ENCODE peak calls at places on chromosome X, in nine cellular contexts. One of them, this sample, is unnamed.
A peak's percentile ranks its signal among the peaks of the same experiment; 100 is the strongest.

GRCh38 chrX:45164021-45164621 is 36.6 kb downstream of the DIPK2B start:
- DNase-seq in AG04450: no peak
- DNase-seq in tibial artery: no peak
- DNase-seq in colonic mucosa: no peak
- DNase-seq in tibial nerve: no peak
- DNase-seq in K562: no peak
- DNase-seq in ovary: no peak
- DNase-seq in CD4-positive, alpha-beta memory T cell: no peak
- DNase-seq in neuronal stem cell: no peak
- DNase-seq in this sample: no peak

GRCh38 chrX:136755411-136755810 is 25.3 kb downstream of the ARHGEF6 start:
- DNase-seq in CD4-positive, alpha-beta memory T cell: no peak
- DNase-seq in AG04450: no peak
- DNase-seq in colonic mucosa: no peak
- DNase-seq in ovary: no peak
- DNase-seq in neuronal stem cell: no peak
- DNase-seq in K562: no peak
- DNase-seq in tibial nerve: no peak
- DNase-seq in tibial artery: no peak
- DNase-seq in this sample: no peak

GRCh38 chrX:96430756-96431455 is 253.7 kb upstream of the DIAPH2 start:
- DNase-seq in AG04450: no peak
- DNase-seq in tibial nerve: no peak
- DNase-seq in CD4-positive, alpha-beta memory T cell: no peak
- DNase-seq in ovary: no peak
- DNase-seq in tibial artery: no peak
- DNase-seq in neuronal stem cell: no peak
- DNase-seq in colonic mucosa: no peak
- DNase-seq in K562: no peak
- DNase-seq in this sample: no peak

GRCh38 chrX:18252644-18253359 is 32.1 kb upstream of the BEND2 start:
- DNase-seq in ovary: no peak
- DNase-seq in neuronal stem cell: no peak
- DNase-seq in CD4-positive, alpha-beta memory T cell: no peak
- DNase-seq in tibial artery: no peak
- DNase-seq in K562: no peak
- DNase-seq in tibial nerve: no peak
- DNase-seq in AG04450: no peak
- DNase-seq in colonic mucosa: no peak
- DNase-seq in this sample: peak; percentile 1

GRCh38 chrX:8731579-8732395 is at the start of gene ANOS1:
- DNase-seq in K562: no peak
- DNase-seq in colonic mucosa: no peak
- DNase-seq in tibial artery: no peak
- DNase-seq in tibial nerve: peak; percentile 23
- DNase-seq in ovary: peak; percentile 20
- DNase-seq in AG04450: no peak
- DNase-seq in neuronal stem cell: peak; percentile 61
- DNase-seq in CD4-positive, alpha-beta memory T cell: no peak
- DNase-seq in this sample: peak; percentile 16

GRCh38 chrX:155768036-155768769 is 112.9 kb upstream of the VAMP7 start:
- DNase-seq in neuronal stem cell: no peak
- DNase-seq in CD4-positive, alpha-beta memory T cell: no peak
- DNase-seq in AG04450: no peak
- DNase-seq in ovary: no peak
- DNase-seq in tibial artery: no peak
- DNase-seq in tibial nerve: no peak
- DNase-seq in colonic mucosa: no peak
- DNase-seq in K562: no peak
- DNase-seq in this sample: peak; percentile 59

GRCh38 chrX:143873343-143873742 is 10.5 kb upstream of the UBE2NL start:
- DNase-seq in CD4-positive, alpha-beta memory T cell: no peak
- DNase-seq in tibial nerve: no peak
- DNase-seq in K562: no peak
- DNase-seq in colonic mucosa: no peak
- DNase-seq in AG04450: no peak
- DNase-seq in neuronal stem cell: no peak
- DNase-seq in tibial artery: no peak
- DNase-seq in ovary: no peak
- DNase-seq in this sample: peak; percentile 60

GRCh38 chrX:65551489-65552339 is 17.1 kb upstream of the LAS1L start:
- DNase-seq in CD4-positive, alpha-beta memory T cell: no peak
- DNase-seq in K562: no peak
- DNase-seq in neuronal stem cell: no peak
- DNase-seq in tibial artery: no peak
- DNase-seq in colonic mucosa: no peak
- DNase-seq in ovary: no peak
- DNase-seq in tibial nerve: no peak
- DNase-seq in AG04450: no peak
- DNase-seq in this sample: no peak

GRCh38 chrX:21802054-21802660 is 37.3 kb upstream of the MBTPS2 start:
- DNase-seq in K562: no peak
- DNase-seq in tibial artery: no peak
- DNase-seq in ovary: no peak
- DNase-seq in neuronal stem cell: no peak
- DNase-seq in colonic mucosa: no peak
- DNase-seq in AG04450: no peak
- DNase-seq in tibial nerve: no peak
- DNase-seq in CD4-positive, alpha-beta memory T cell: no peak
- DNase-seq in this sample: no peak

GRCh38 chrX:21806691-21807090 is 32.7 kb upstream of the MBTPS2 start:
- DNase-seq in AG04450: no peak
- DNase-seq in CD4-positive, alpha-beta memory T cell: no peak
- DNase-seq in colonic mucosa: no peak
- DNase-seq in tibial artery: no peak
- DNase-seq in tibial nerve: no peak
- DNase-seq in neuronal stem cell: no peak
- DNase-seq in K562: no peak
- DNase-seq in ovary: no peak
- DNase-seq in this sample: peak; percentile 26

GRCh38 chrX:21800344-21800770 is 39.1 kb upstream of the MBTPS2 start:
- DNase-seq in K562: no peak
- DNase-seq in AG04450: no peak
- DNase-seq in tibial nerve: no peak
- DNase-seq in tibial artery: no peak
- DNase-seq in ovary: no peak
- DNase-seq in colonic mucosa: no peak
- DNase-seq in CD4-positive, alpha-beta memory T cell: no peak
- DNase-seq in neuronal stem cell: no peak
- DNase-seq in this sample: peak; percentile 14

GRCh38 chrX:21799767-21800166 is 39.6 kb upstream of the MBTPS2 start:
- DNase-seq in AG04450: no peak
- DNase-seq in neuronal stem cell: no peak
- DNase-seq in K562: no peak
- DNase-seq in tibial artery: no peak
- DNase-seq in CD4-positive, alpha-beta memory T cell: no peak
- DNase-seq in colonic mucosa: no peak
- DNase-seq in ovary: no peak
- DNase-seq in tibial nerve: no peak
- DNase-seq in this sample: no peak

DNA sequence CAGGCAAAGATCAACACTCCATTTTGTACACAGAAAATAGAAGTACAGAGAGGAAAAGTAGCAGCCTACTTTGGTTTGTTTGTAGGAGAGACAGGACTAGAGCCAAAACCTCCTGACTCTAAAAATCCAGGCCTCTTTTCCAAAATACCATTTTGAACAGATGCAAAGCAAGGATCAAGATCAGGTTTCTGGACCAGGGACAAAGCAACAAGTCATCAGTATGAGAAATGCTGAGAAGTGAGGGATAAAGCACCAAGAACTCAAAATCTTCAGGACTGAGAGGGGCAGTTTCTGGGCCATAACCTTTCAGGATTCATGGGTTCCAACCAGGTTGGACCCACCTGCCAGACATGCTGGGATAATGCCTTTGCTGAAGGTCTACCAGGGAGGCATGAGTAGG is 36.6 kb upstream of the MBTPS2 start:
- DNase-seq in tibial artery: no peak
- DNase-seq in ovary: no peak
- DNase-seq in tibial nerve: no peak
- DNase-seq in colonic mucosa: no peak
- DNase-seq in K562: no peak
- DNase-seq in CD4-positive, alpha-beta memory T cell: no peak
- DNase-seq in neuronal stem cell: no peak
- DNase-seq in AG04450: no peak
- DNase-seq in this sample: no peak
- H3K27ac ChIP-seq in tibial artery: no peak overlapping the region
- H3K27ac ChIP-seq in ovary: no peak overlapping the region
- H3K27ac ChIP-seq in tibial nerve: no peak overlapping the region
- H3K27ac ChIP-seq in colonic mucosa: no peak overlapping the region
- H3K27ac ChIP-seq in K562: no peak overlapping the region
- H3K27ac ChIP-seq in CD4-positive, alpha-beta memory T cell: no peak overlapping the region
- H3K27ac ChIP-seq in neuronal stem cell: no peak overlapping the region
- H3K27ac ChIP-seq in AG04450: no peak overlapping the region
- H3K27ac ChIP-seq in this sample: no peak overlapping the region

DNA sequence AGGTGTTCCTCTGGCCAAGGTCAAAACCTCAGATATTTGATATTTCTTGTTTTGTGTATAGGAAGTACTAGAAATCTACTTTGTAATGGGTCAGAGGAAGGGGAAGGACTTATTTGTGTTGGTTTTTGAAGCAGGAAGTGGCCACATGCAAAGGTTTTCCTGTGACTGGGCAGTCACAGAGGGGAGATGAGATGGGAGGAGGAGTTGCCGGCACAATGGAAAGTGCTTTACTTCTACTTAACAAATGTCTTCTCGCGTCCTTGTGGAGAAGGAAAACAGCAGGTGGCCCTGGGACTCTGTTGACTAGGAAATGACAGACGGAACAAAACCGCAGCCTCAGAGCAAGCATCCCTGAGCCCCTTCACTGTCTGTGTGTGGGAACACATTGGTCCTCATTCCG is 46.6 kb downstream of the SHROOM2 start:
- DNase-seq in AG04450: no peak
- DNase-seq in tibial nerve: no peak
- DNase-seq in neuronal stem cell: no peak
- DNase-seq in CD4-positive, alpha-beta memory T cell: no peak
- DNase-seq in tibial artery: no peak
- DNase-seq in colonic mucosa: no peak
- DNase-seq in ovary: no peak
- DNase-seq in K562: no peak
- DNase-seq in this sample: no peak
- H3K27ac ChIP-seq in AG04450: no peak overlapping the region
- H3K27ac ChIP-seq in tibial nerve: no peak overlapping the region
- H3K27ac ChIP-seq in neuronal stem cell: no peak overlapping the region
- H3K27ac ChIP-seq in CD4-positive, alpha-beta memory T cell: no peak overlapping the region
- H3K27ac ChIP-seq in tibial artery: no peak overlapping the region
- H3K27ac ChIP-seq in colonic mucosa: no peak overlapping the region
- H3K27ac ChIP-seq in ovary: no peak overlapping the region
- H3K27ac ChIP-seq in K562: no peak overlapping the region
- H3K27ac ChIP-seq in this sample: no peak overlapping the region

GRCh38 chrX:23937100-23937499 is 29.3 kb downstream of the CXorf58 start:
- DNase-seq in CD4-positive, alpha-beta memory T cell: no peak
- DNase-seq in neuronal stem cell: no peak
- DNase-seq in ovary: no peak
- DNase-seq in tibial nerve: no peak
- DNase-seq in tibial artery: no peak
- DNase-seq in K562: peak; percentile 17
- DNase-seq in AG04450: no peak
- DNase-seq in colonic mucosa: no peak
- DNase-seq in this sample: peak; percentile 10
- H3K27ac ChIP-seq in CD4-positive, alpha-beta memory T cell: no peak overlapping the region
- H3K27ac ChIP-seq in neuronal stem cell: no peak overlapping the region
- H3K27ac ChIP-seq in ovary: no peak overlapping the region
- H3K27ac ChIP-seq in tibial nerve: no peak overlapping the region
- H3K27ac ChIP-seq in tibial artery: no peak overlapping the region
- H3K27ac ChIP-seq in K562: no peak overlapping the region
- H3K27ac ChIP-seq in AG04450: no peak overlapping the region
- H3K27ac ChIP-seq in colonic mucosa: no peak overlapping the region
- H3K27ac ChIP-seq in this sample: no peak overlapping the region

DNA sequence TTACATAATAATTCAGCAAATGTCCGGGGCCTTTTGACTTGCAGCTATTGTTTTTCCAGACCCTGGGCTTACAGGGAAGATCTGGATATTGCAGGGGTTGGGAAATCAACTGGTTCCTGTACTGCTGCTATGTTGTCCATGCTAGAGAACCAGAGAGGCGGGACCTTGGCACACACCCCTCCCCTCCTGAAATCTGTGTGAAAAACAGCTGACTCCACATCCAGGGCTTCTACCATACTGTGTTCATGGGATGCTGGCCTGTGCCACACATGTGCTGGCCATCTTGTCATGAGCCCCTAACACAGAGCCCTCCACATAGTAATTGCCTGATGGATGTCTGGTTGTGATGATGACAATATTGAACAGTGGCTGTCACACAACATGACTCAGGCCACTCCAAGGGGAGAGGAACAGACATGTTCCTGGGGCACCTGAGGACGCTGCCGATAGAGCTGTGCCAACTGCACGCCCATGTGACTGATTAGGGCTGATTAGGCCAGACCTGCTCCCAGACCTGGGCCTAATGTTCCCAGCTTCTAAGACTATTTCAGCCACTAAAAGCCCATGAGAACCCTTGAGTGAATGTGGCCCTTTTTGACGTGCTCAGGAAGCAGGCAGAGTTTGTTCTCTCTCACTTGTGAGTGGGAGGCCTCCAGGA is 13.1 kb downstream of the SLC25A5 start:
- DNase-seq in K562: no peak
- DNase-seq in neuronal stem cell: no peak
- DNase-seq in tibial nerve: no peak
- DNase-seq in AG04450: no peak
- DNase-seq in CD4-positive, alpha-beta memory T cell: no peak
- DNase-seq in tibial artery: no peak
- DNase-seq in ovary: no peak
- DNase-seq in colonic mucosa: no peak
- DNase-seq in this sample: no peak
- H3K27ac ChIP-seq in K562: no peak overlapping the region
- H3K27ac ChIP-seq in neuronal stem cell: no peak overlapping the region
- H3K27ac ChIP-seq in tibial nerve: no peak overlapping the region
- H3K27ac ChIP-seq in AG04450: no peak overlapping the region
- H3K27ac ChIP-seq in CD4-positive, alpha-beta memory T cell: no peak overlapping the region
- H3K27ac ChIP-seq in tibial artery: no peak overlapping the region
- H3K27ac ChIP-seq in ovary: no peak overlapping the region
- H3K27ac ChIP-seq in colonic mucosa: no peak overlapping the region
- H3K27ac ChIP-seq in this sample: no peak overlapping the region

GRCh38 chrX:27987862-27988646 is 6.8 kb upstream of the DCAF8L1 start:
- DNase-seq in neuronal stem cell: no peak
- DNase-seq in CD4-positive, alpha-beta memory T cell: no peak
- DNase-seq in colonic mucosa: peak; percentile 79
- DNase-seq in tibial artery: no peak
- DNase-seq in K562: no peak
- DNase-seq in ovary: no peak
- DNase-seq in AG04450: no peak
- DNase-seq in tibial nerve: no peak
- DNase-seq in this sample: no peak
- H3K27ac ChIP-seq in neuronal stem cell: no peak overlapping the region
- H3K27ac ChIP-seq in CD4-positive, alpha-beta memory T cell: no peak overlapping the region
- H3K27ac ChIP-seq in colonic mucosa: peak overlapping the region; percentile 69
- H3K27ac ChIP-seq in tibial artery: no peak overlapping the region
- H3K27ac ChIP-seq in K562: no peak overlapping the region
- H3K27ac ChIP-seq in ovary: no peak overlapping the region
- H3K27ac ChIP-seq in AG04450: no peak overlapping the region
- H3K27ac ChIP-seq in tibial nerve: no peak overlapping the region
- H3K27ac ChIP-seq in this sample: no peak overlapping the region

GRCh38 chrX:31837445-31837844 is 765.6 kb upstream of the FTHL17 start:
- DNase-seq in K562: no peak
- DNase-seq in tibial artery: no peak
- DNase-seq in colonic mucosa: no peak
- DNase-seq in CD4-positive, alpha-beta memory T cell: no peak
- DNase-seq in AG04450: no peak
- DNase-seq in ovary: no peak
- DNase-seq in neuronal stem cell: no peak
- DNase-seq in tibial nerve: no peak
- DNase-seq in this sample: no peak
- H3K27ac ChIP-seq in K562: no peak overlapping the region
- H3K27ac ChIP-seq in tibial artery: no peak overlapping the region
- H3K27ac ChIP-seq in colonic mucosa: no peak overlapping the region
- H3K27ac ChIP-seq in CD4-positive, alpha-beta memory T cell: no peak overlapping the region
- H3K27ac ChIP-seq in AG04450: no peak overlapping the region
- H3K27ac ChIP-seq in ovary: no peak overlapping the region
- H3K27ac ChIP-seq in neuronal stem cell: no peak overlapping the region
- H3K27ac ChIP-seq in tibial nerve: no peak overlapping the region
- H3K27ac ChIP-seq in this sample: no peak overlapping the region